ENCODE peak calls at places on chromosomes 12 and 14, in eight cellular contexts. B, P, W, Z, Y, V, E and O are unnamed samples.
A peak's percentile ranks its signal among the peaks of the same experiment; 100 is the strongest.

GRCh38 chr12:62522984-62523383 is 56.4 kb downstream of the MON2 start:
- DNase-seq in B (no peak), P (no peak), W (no peak), Z (no peak), Y (peak; percentile 2), V (no peak), E (no peak), O (no peak)

GRCh38 chr14:23358553-23359166 is 6.0 kb upstream of the SLC22A17 start:
- DNase-seq in B (no peak), P (no peak), W (no peak), Z (no peak), Y (no peak), V (no peak), E (no peak), O (peak; percentile 72)

GRCh38 chr12:94148841-94149780 is 734 bp downstream of the PLXNC1 start:
- DNase-seq in B (peak; percentile 62), P (no peak), W (no peak), Z (peak; percentile 56), Y (peak; percentile 11), V (peak; percentile 42), E (no peak), O (peak; percentile 92)

GRCh38 chr12:103748002-103748401 is 93.0 kb downstream of the NT5DC3 start:
- DNase-seq in B (no peak), P (no peak), W (no peak), Z (no peak), Y (peak; percentile 82), V (no peak), E (no peak), O (no peak)

GRCh38 chr12:93591137-93591868 is 18.8 kb downstream of the SOCS2 start:
- DNase-seq in B (peak; percentile 66), P (no peak), W (peak; percentile 64), Z (peak; percentile 34), Y (peak; percentile 72), V (peak; percentile 45), E (peak; percentile 83), O (peak; percentile 83)

GRCh38 chr14:38042356-38042755 is 165.3 kb upstream of the SSTR1 start:
- DNase-seq in B (no peak), P (no peak), W (peak; percentile 72), Z (no peak), Y (no peak), V (no peak), E (no peak), O (no peak)

GRCh38 chr12:12715459-12716150 is 1.6 kb upstream of the CDKN1B start:
- DNase-seq in B (peak; percentile 29), P (no peak), W (no peak), Z (peak; percentile 36), Y (no peak), V (peak; percentile 70), E (no peak), O (no peak)

GRCh38 chr12:52608826-52609630 is 7.8 kb upstream of the KRT72 start:
- DNase-seq in B (no peak), P (no peak), W (no peak), Z (peak; percentile 33), Y (no peak), V (peak; percentile 25), E (no peak), O (no peak)